ENCODE peak calls at places on chromosomes 1 and 21, in ten cellular contexts. One of them, this sample, is unnamed.

GRCh38 chr1:201310986-201311355 is 27.7 kb downstream of the PKP1 start:
- DNase-seq in NCI-H748 treated with DMSO at 0.1 percent for 48 hours: peak
- DNase-seq in LoVo: peak
- DNase-seq in T-helper 1 cell: no peak
- DNase-seq in NCI-H345: peak
- DNase-seq in astrocyte: peak
- DNase-seq in NCI-H446 treated with DMSO at 0.1 percent for 48 hours: peak
- DNase-seq in NCI-H2081: peak
- DNase-seq in DMS 273 treated with DMSO at 0.1 percent for 48 hours: peak
- DNase-seq in foreskin fibroblast: no peak
- DNase-seq in this sample: no peak

GRCh38 chr1:206503591-206504362 is 3.6 kb upstream of the RASSF5 start:
- DNase-seq in NCI-H345: no peak
- DNase-seq in foreskin fibroblast: peak
- DNase-seq in LoVo: peak
- DNase-seq in DMS 273 treated with DMSO at 0.1 percent for 48 hours: no peak
- DNase-seq in NCI-H446 treated with DMSO at 0.1 percent for 48 hours: no peak
- DNase-seq in NCI-H2081: no peak
- DNase-seq in T-helper 1 cell: no peak
- DNase-seq in NCI-H748 treated with DMSO at 0.1 percent for 48 hours: no peak
- DNase-seq in astrocyte: peak
- DNase-seq in this sample: no peak

GRCh38 chr21:39094847-39095525 is 88.3 kb downstream of the PSMG1 start:
- DNase-seq in DMS 273 treated with DMSO at 0.1 percent for 48 hours: no peak
- DNase-seq in NCI-H2081: no peak
- DNase-seq in T-helper 1 cell: no peak
- DNase-seq in LoVo: peak
- DNase-seq in NCI-H748 treated with DMSO at 0.1 percent for 48 hours: no peak
- DNase-seq in astrocyte: peak
- DNase-seq in NCI-H446 treated with DMSO at 0.1 percent for 48 hours: no peak
- DNase-seq in foreskin fibroblast: no peak
- DNase-seq in NCI-H345: no peak
- DNase-seq in this sample: no peak

GRCh38 chr1:63004868-63005267 is 220.9 kb downstream of the ATG4C start:
- DNase-seq in astrocyte: no peak
- DNase-seq in T-helper 1 cell: no peak
- DNase-seq in NCI-H446 treated with DMSO at 0.1 percent for 48 hours: no peak
- DNase-seq in NCI-H748 treated with DMSO at 0.1 percent for 48 hours: peak
- DNase-seq in NCI-H2081: no peak
- DNase-seq in foreskin fibroblast: peak
- DNase-seq in LoVo: no peak
- DNase-seq in DMS 273 treated with DMSO at 0.1 percent for 48 hours: no peak
- DNase-seq in NCI-H345: no peak
- DNase-seq in this sample: no peak

GRCh38 chr21:17780539-17780938 is 38.6 kb downstream of the C21orf91 start:
- DNase-seq in NCI-H2081: no peak
- DNase-seq in LoVo: no peak
- DNase-seq in NCI-H345: no peak
- DNase-seq in astrocyte: peak
- DNase-seq in NCI-H748 treated with DMSO at 0.1 percent for 48 hours: no peak
- DNase-seq in foreskin fibroblast: no peak
- DNase-seq in NCI-H446 treated with DMSO at 0.1 percent for 48 hours: no peak
- DNase-seq in T-helper 1 cell: peak
- DNase-seq in DMS 273 treated with DMSO at 0.1 percent for 48 hours: no peak
- DNase-seq in this sample: no peak

GRCh38 chr1:211750599-211750998 is 75.2 kb upstream of the NEK2 start:
- DNase-seq in T-helper 1 cell: no peak
- DNase-seq in NCI-H345: no peak
- DNase-seq in NCI-H2081: no peak
- DNase-seq in foreskin fibroblast: no peak
- DNase-seq in NCI-H748 treated with DMSO at 0.1 percent for 48 hours: no peak
- DNase-seq in DMS 273 treated with DMSO at 0.1 percent for 48 hours: no peak
- DNase-seq in LoVo: no peak
- DNase-seq in NCI-H446 treated with DMSO at 0.1 percent for 48 hours: no peak
- DNase-seq in astrocyte: no peak
- DNase-seq in this sample: no peak

GRCh38 chr1:176996455-176997090 is 167.9 kb downstream of the ASTN1 start:
- DNase-seq in NCI-H446 treated with DMSO at 0.1 percent for 48 hours: no peak
- DNase-seq in LoVo: no peak
- DNase-seq in astrocyte: peak
- DNase-seq in foreskin fibroblast: no peak
- DNase-seq in NCI-H748 treated with DMSO at 0.1 percent for 48 hours: peak
- DNase-seq in NCI-H345: peak
- DNase-seq in NCI-H2081: peak
- DNase-seq in T-helper 1 cell: no peak
- DNase-seq in DMS 273 treated with DMSO at 0.1 percent for 48 hours: no peak
- DNase-seq in this sample: peak

GRCh38 chr1:43405219-43405875 is 15.6 kb downstream of the SZT2 start:
- DNase-seq in foreskin fibroblast: no peak
- DNase-seq in NCI-H748 treated with DMSO at 0.1 percent for 48 hours: no peak
- DNase-seq in T-helper 1 cell: no peak
- DNase-seq in DMS 273 treated with DMSO at 0.1 percent for 48 hours: no peak
- DNase-seq in NCI-H345: no peak
- DNase-seq in NCI-H2081: no peak
- DNase-seq in NCI-H446 treated with DMSO at 0.1 percent for 48 hours: no peak
- DNase-seq in LoVo: peak
- DNase-seq in astrocyte: no peak
- DNase-seq in this sample: no peak

GRCh38 chr1:237041795-237042466 is at the start of gene RYR2:
- DNase-seq in astrocyte: no peak
- DNase-seq in foreskin fibroblast: no peak
- DNase-seq in T-helper 1 cell: no peak
- DNase-seq in DMS 273 treated with DMSO at 0.1 percent for 48 hours: peak
- DNase-seq in NCI-H2081: peak
- DNase-seq in NCI-H446 treated with DMSO at 0.1 percent for 48 hours: no peak
- DNase-seq in NCI-H748 treated with DMSO at 0.1 percent for 48 hours: peak
- DNase-seq in LoVo: no peak
- DNase-seq in NCI-H345: peak
- DNase-seq in this sample: no peak

GRCh38 chr1:246711548-246712003 is 12.6 kb upstream of the SCCPDH start:
- DNase-seq in NCI-H748 treated with DMSO at 0.1 percent for 48 hours: no peak
- DNase-seq in astrocyte: no peak
- DNase-seq in NCI-H2081: no peak
- DNase-seq in DMS 273 treated with DMSO at 0.1 percent for 48 hours: no peak
- DNase-seq in T-helper 1 cell: no peak
- DNase-seq in LoVo: no peak
- DNase-seq in NCI-H446 treated with DMSO at 0.1 percent for 48 hours: no peak
- DNase-seq in NCI-H345: no peak
- DNase-seq in foreskin fibroblast: no peak
- DNase-seq in this sample: no peak

GRCh38 chr1:243587823-243588560 is 262.1 kb downstream of the AKT3 start:
- DNase-seq in DMS 273 treated with DMSO at 0.1 percent for 48 hours: no peak
- DNase-seq in T-helper 1 cell: no peak
- DNase-seq in foreskin fibroblast: no peak
- DNase-seq in LoVo: no peak
- DNase-seq in NCI-H748 treated with DMSO at 0.1 percent for 48 hours: no peak
- DNase-seq in NCI-H345: no peak
- DNase-seq in NCI-H446 treated with DMSO at 0.1 percent for 48 hours: no peak
- DNase-seq in astrocyte: no peak
- DNase-seq in NCI-H2081: no peak
- DNase-seq in this sample: no peak

GRCh38 chr1:100989306-100990077 is 36.1 kb downstream of the DPH5 start:
- DNase-seq in astrocyte: peak
- DNase-seq in NCI-H2081: no peak
- DNase-seq in NCI-H446 treated with DMSO at 0.1 percent for 48 hours: no peak
- DNase-seq in foreskin fibroblast: peak
- DNase-seq in NCI-H748 treated with DMSO at 0.1 percent for 48 hours: no peak
- DNase-seq in T-helper 1 cell: no peak
- DNase-seq in DMS 273 treated with DMSO at 0.1 percent for 48 hours: no peak
- DNase-seq in LoVo: no peak
- DNase-seq in NCI-H345: no peak
- DNase-seq in this sample: no peak

GRCh38 chr1:211925016-211925415 is 94.5 kb upstream of the LPGAT1 start:
- DNase-seq in astrocyte: no peak
- DNase-seq in NCI-H345: peak
- DNase-seq in foreskin fibroblast: no peak
- DNase-seq in NCI-H748 treated with DMSO at 0.1 percent for 48 hours: peak
- DNase-seq in NCI-H446 treated with DMSO at 0.1 percent for 48 hours: no peak
- DNase-seq in LoVo: peak
- DNase-seq in DMS 273 treated with DMSO at 0.1 percent for 48 hours: no peak
- DNase-seq in NCI-H2081: peak
- DNase-seq in T-helper 1 cell: no peak
- DNase-seq in this sample: peak

GRCh38 chr1:185843297-185843869 is 109.2 kb downstream of the HMCN1 start:
- DNase-seq in NCI-H446 treated with DMSO at 0.1 percent for 48 hours: no peak
- DNase-seq in foreskin fibroblast: no peak
- DNase-seq in NCI-H2081: peak
- DNase-seq in DMS 273 treated with DMSO at 0.1 percent for 48 hours: no peak
- DNase-seq in NCI-H345: no peak
- DNase-seq in T-helper 1 cell: no peak
- DNase-seq in LoVo: no peak
- DNase-seq in astrocyte: peak
- DNase-seq in NCI-H748 treated with DMSO at 0.1 percent for 48 hours: no peak
- DNase-seq in this sample: no peak

GRCh38 chr1:37932759-37933158 is 14.1 kb downstream of the INPP5B start:
- DNase-seq in DMS 273 treated with DMSO at 0.1 percent for 48 hours: no peak
- DNase-seq in NCI-H2081: no peak
- DNase-seq in LoVo: peak
- DNase-seq in T-helper 1 cell: no peak
- DNase-seq in astrocyte: peak
- DNase-seq in NCI-H748 treated with DMSO at 0.1 percent for 48 hours: no peak
- DNase-seq in NCI-H446 treated with DMSO at 0.1 percent for 48 hours: no peak
- DNase-seq in NCI-H345: no peak
- DNase-seq in foreskin fibroblast: peak
- DNase-seq in this sample: no peak

GRCh38 chr1:47179988-47180563 is 9.8 kb downstream of the PDZK1IP1 start:
- DNase-seq in DMS 273 treated with DMSO at 0.1 percent for 48 hours: no peak
- DNase-seq in astrocyte: no peak
- DNase-seq in LoVo: no peak
- DNase-seq in NCI-H2081: no peak
- DNase-seq in NCI-H345: no peak
- DNase-seq in T-helper 1 cell: no peak
- DNase-seq in foreskin fibroblast: no peak
- DNase-seq in NCI-H446 treated with DMSO at 0.1 percent for 48 hours: no peak
- DNase-seq in NCI-H748 treated with DMSO at 0.1 percent for 48 hours: no peak
- DNase-seq in this sample: no peak

GRCh38 chr1:246308533-246309075 is 198.5 kb downstream of the SMYD3 start:
- DNase-seq in astrocyte: no peak
- DNase-seq in LoVo: no peak
- DNase-seq in NCI-H345: no peak
- DNase-seq in T-helper 1 cell: no peak
- DNase-seq in NCI-H446 treated with DMSO at 0.1 percent for 48 hours: peak
- DNase-seq in foreskin fibroblast: no peak
- DNase-seq in DMS 273 treated with DMSO at 0.1 percent for 48 hours: no peak
- DNase-seq in NCI-H748 treated with DMSO at 0.1 percent for 48 hours: no peak
- DNase-seq in NCI-H2081: no peak
- DNase-seq in this sample: no peak

GRCh38 chr1:172642970-172643369 is 15.9 kb upstream of the FASLG start:
- DNase-seq in NCI-H748 treated with DMSO at 0.1 percent for 48 hours: no peak
- DNase-seq in NCI-H345: no peak
- DNase-seq in T-helper 1 cell: no peak
- DNase-seq in DMS 273 treated with DMSO at 0.1 percent for 48 hours: no peak
- DNase-seq in foreskin fibroblast: no peak
- DNase-seq in astrocyte: no peak
- DNase-seq in LoVo: no peak
- DNase-seq in NCI-H2081: peak
- DNase-seq in NCI-H446 treated with DMSO at 0.1 percent for 48 hours: no peak
- DNase-seq in this sample: no peak

GRCh38 chr1:78441921-78442320 is 48.9 kb upstream of the PTGFR start:
- DNase-seq in astrocyte: no peak
- DNase-seq in NCI-H2081: no peak
- DNase-seq in NCI-H345: no peak
- DNase-seq in LoVo: no peak
- DNase-seq in NCI-H446 treated with DMSO at 0.1 percent for 48 hours: no peak
- DNase-seq in T-helper 1 cell: no peak
- DNase-seq in NCI-H748 treated with DMSO at 0.1 percent for 48 hours: no peak
- DNase-seq in DMS 273 treated with DMSO at 0.1 percent for 48 hours: no peak
- DNase-seq in foreskin fibroblast: peak
- DNase-seq in this sample: no peak

GRCh38 chr1:201535046-201535777 is 3.7 kb upstream of the NAV1 start:
- DNase-seq in NCI-H446 treated with DMSO at 0.1 percent for 48 hours: no peak
- DNase-seq in NCI-H2081: no peak
- DNase-seq in T-helper 1 cell: no peak
- DNase-seq in DMS 273 treated with DMSO at 0.1 percent for 48 hours: no peak
- DNase-seq in foreskin fibroblast: peak
- DNase-seq in LoVo: peak
- DNase-seq in NCI-H345: no peak
- DNase-seq in astrocyte: peak
- DNase-seq in NCI-H748 treated with DMSO at 0.1 percent for 48 hours: no peak
- DNase-seq in this sample: no peak

This sample was measured in NCI-H1417 treated with DMSO at 0.1 percent for 48 hours.